ENCODE peak calls at places on chromosomes 11 and 22, in nine cellular contexts. One of them, this sample, is unnamed.

GRCh38 chr11:86066033-86066432 is 2.9 kb downstream of the PICALM start:
- DNase-seq in M059J: no peak
- DNase-seq in amniotic stem cell: no peak
- DNase-seq in foreskin fibroblast: no peak
- DNase-seq in NCI-H1092 treated with DMSO at 0.1 percent for 48 hours: no peak
- DNase-seq in body of pancreas: no peak
- DNase-seq in activated T-helper 9 cell treated with anti-CD3 and anti-CD28 coated beads, Interleukin-2, amount 50 U/mL, for 16 hours: no peak
- DNase-seq in NCI-H2081: no peak
- DNase-seq in non-pigmented ciliary epithelial cell: no peak
- DNase-seq in this sample: no peak

GRCh38 chr22:45537734-45538181 is 35.1 kb downstream of the FBLN1 start:
- DNase-seq in M059J: peak
- DNase-seq in amniotic stem cell: peak
- DNase-seq in foreskin fibroblast: peak
- DNase-seq in NCI-H1092 treated with DMSO at 0.1 percent for 48 hours: peak
- DNase-seq in body of pancreas: no peak
- DNase-seq in activated T-helper 9 cell treated with anti-CD3 and anti-CD28 coated beads, Interleukin-2, amount 50 U/mL, for 16 hours: no peak
- DNase-seq in NCI-H2081: peak
- DNase-seq in non-pigmented ciliary epithelial cell: peak
- DNase-seq in this sample: no peak

GRCh38 chr11:85299247-85299646 is 327.9 kb downstream of the DLG2 start:
- DNase-seq in M059J: peak
- DNase-seq in amniotic stem cell: no peak
- DNase-seq in foreskin fibroblast: no peak
- DNase-seq in NCI-H1092 treated with DMSO at 0.1 percent for 48 hours: no peak
- DNase-seq in body of pancreas: no peak
- DNase-seq in activated T-helper 9 cell treated with anti-CD3 and anti-CD28 coated beads, Interleukin-2, amount 50 U/mL, for 16 hours: no peak
- DNase-seq in NCI-H2081: no peak
- DNase-seq in non-pigmented ciliary epithelial cell: no peak
- DNase-seq in this sample: no peak

GRCh38 chr11:118343981-118344521 is at the start of gene CD3G:
- DNase-seq in M059J: no peak
- DNase-seq in amniotic stem cell: no peak
- DNase-seq in foreskin fibroblast: no peak
- DNase-seq in NCI-H1092 treated with DMSO at 0.1 percent for 48 hours: no peak
- DNase-seq in body of pancreas: no peak
- DNase-seq in activated T-helper 9 cell treated with anti-CD3 and anti-CD28 coated beads, Interleukin-2, amount 50 U/mL, for 16 hours: peak
- DNase-seq in NCI-H2081: no peak
- DNase-seq in non-pigmented ciliary epithelial cell: no peak
- DNase-seq in this sample: no peak

GRCh38 chr22:44753189-44754042 is 1.0 kb downstream of the ARHGAP8 start:
- DNase-seq in M059J: no peak
- DNase-seq in amniotic stem cell: no peak
- DNase-seq in foreskin fibroblast: peak
- DNase-seq in NCI-H1092 treated with DMSO at 0.1 percent for 48 hours: no peak
- DNase-seq in body of pancreas: peak
- DNase-seq in activated T-helper 9 cell treated with anti-CD3 and anti-CD28 coated beads, Interleukin-2, amount 50 U/mL, for 16 hours: no peak
- DNase-seq in NCI-H2081: no peak
- DNase-seq in non-pigmented ciliary epithelial cell: peak
- DNase-seq in this sample: peak

GRCh38 chr22:19893363-19893762 is 38.7 kb upstream of the GNB1L start:
- DNase-seq in M059J: no peak
- DNase-seq in amniotic stem cell: no peak
- DNase-seq in foreskin fibroblast: no peak
- DNase-seq in NCI-H1092 treated with DMSO at 0.1 percent for 48 hours: no peak
- DNase-seq in body of pancreas: no peak
- DNase-seq in activated T-helper 9 cell treated with anti-CD3 and anti-CD28 coated beads, Interleukin-2, amount 50 U/mL, for 16 hours: no peak
- DNase-seq in NCI-H2081: no peak
- DNase-seq in non-pigmented ciliary epithelial cell: no peak
- DNase-seq in this sample: no peak

GRCh38 chr11:11020747-11021149 is 162.9 kb upstream of the ZBED5 start:
- DNase-seq in M059J: peak
- DNase-seq in amniotic stem cell: no peak
- DNase-seq in foreskin fibroblast: no peak
- DNase-seq in NCI-H1092 treated with DMSO at 0.1 percent for 48 hours: no peak
- DNase-seq in body of pancreas: no peak
- DNase-seq in activated T-helper 9 cell treated with anti-CD3 and anti-CD28 coated beads, Interleukin-2, amount 50 U/mL, for 16 hours: no peak
- DNase-seq in NCI-H2081: no peak
- DNase-seq in non-pigmented ciliary epithelial cell: no peak
- DNase-seq in this sample: no peak

GRCh38 chr22:28025333-28025732 is 106.3 kb upstream of the PITPNB start:
- DNase-seq in M059J: no peak
- DNase-seq in amniotic stem cell: no peak
- DNase-seq in foreskin fibroblast: no peak
- DNase-seq in NCI-H1092 treated with DMSO at 0.1 percent for 48 hours: no peak
- DNase-seq in body of pancreas: no peak
- DNase-seq in activated T-helper 9 cell treated with anti-CD3 and anti-CD28 coated beads, Interleukin-2, amount 50 U/mL, for 16 hours: no peak
- DNase-seq in NCI-H2081: no peak
- DNase-seq in non-pigmented ciliary epithelial cell: no peak
- DNase-seq in this sample: no peak